ENCODE peak calls at places on chromosomes 13 and 19, in four cellular contexts. Y, T, D and C are unnamed samples.
A peak's percentile ranks its signal among the peaks of the same experiment; 100 is the strongest.

GRCh38 chr19:4177146-4177545 is 5.2 kb downstream of the SIRT6 start:
- DNase-seq in D (no peak), Y (no peak), T (no peak), C (no peak)

GRCh38 chr13:35927554-35927953 is 203.6 kb downstream of the DCLK1 start:
- DNase-seq in Y (no peak), T (no peak), D (no peak), C (no peak)

GRCh38 chr19:33698576-33699435 is 77.1 kb downstream of the CHST8 start:
- DNase-seq in Y (no peak), T (no peak), D (no peak), C (peak; percentile 16)

GRCh38 chr13:112128052-112128610 is 61.2 kb downstream of the SOX1 start:
- DNase-seq in T (no peak), D (no peak), Y (no peak), C (no peak)

GRCh38 chr13:106122234-106122633 is 413.2 kb downstream of the EFNB2 start:
- DNase-seq in Y (no peak), T (no peak), D (no peak), C (no peak)

GRCh38 chr13:80217614-80218456 is 123.1 kb downstream of the SPRY2 start:
- DNase-seq in D (no peak), Y (no peak), T (no peak), C (no peak)

GRCh38 chr19:42191855-42192254 is 25.6 kb downstream of the DEDD2 start:
- DNase-seq in Y (no peak), T (no peak), D (no peak), C (no peak)

GRCh38 chr13:76764916-76765315 is 121.3 kb downstream of the KCTD12 start:
- DNase-seq in D (no peak), Y (no peak), T (no peak), C (no peak)

GRCh38 chr13:108272333-108272732 is 2.8 kb downstream of the TNFSF13B start:
- DNase-seq in Y (no peak), T (no peak), D (no peak), C (no peak)

GRCh38 chr13:81872581-81872980 is 1531.7 kb upstream of the SPRY2 start:
- DNase-seq in D (peak; percentile 45), T (no peak), Y (no peak), C (no peak)

GRCh38 chr19:7739801-7740659 is 7.3 kb downstream of the CD209 start:
- DNase-seq in D (no peak), Y (no peak), T (no peak), C (no peak)

GRCh38 chr19:16588089-16588823 is 16.0 kb upstream of the SLC35E1 start:
- DNase-seq in T (peak; percentile 67), D (peak; percentile 55), Y (no peak), C (peak; percentile 67)

GRCh38 chr19:7874080-7874856 is at the start of gene PRR36:
- DNase-seq in T (peak; percentile 16), D (peak; percentile 90), Y (peak; percentile 78), C (no peak)

GRCh38 chr13:107817652-107818287 is 397.6 kb downstream of the LIG4 start:
- DNase-seq in T (no peak), Y (no peak), D (no peak), C (no peak)

GRCh38 chr13:114166381-114167131 is 12.5 kb upstream of the CFAP97D2 start:
- DNase-seq in D (no peak), Y (peak; percentile 85), T (no peak), C (no peak)
- H3K4me3 ChIP-seq in D (no peak overlapping the region), Y (no peak overlapping the region), T (no peak overlapping the region), C (no peak overlapping the region)

GRCh38 chr19:19459707-19460251 is 54.3 kb downstream of the GATAD2A start:
- DNase-seq in T (peak; percentile 69), Y (no peak), D (no peak), C (peak; percentile 83)

GRCh38 chr19:19460258-19460731 is 54.8 kb downstream of the GATAD2A start:
- DNase-seq in D (no peak), T (no peak), Y (no peak), C (no peak)

GRCh38 chr19:19461671-19462622 is 53.4 kb downstream of the TSSK6 start:
- DNase-seq in T (no peak), Y (peak; percentile 92), D (peak; percentile 96), C (peak; percentile 18)

GRCh38 chr19:19460761-19461265 is 54.5 kb downstream of the TSSK6 start:
- DNase-seq in T (peak; percentile 71), D (peak; percentile 57), Y (peak; percentile 86), C (peak; percentile 62)

GRCh38 chr19:19461306-19461670 is 54.1 kb downstream of the TSSK6 start:
- DNase-seq in Y (no peak), D (no peak), T (no peak), C (no peak)
- H3K4me3 ChIP-seq in Y (no peak overlapping the region), D (no peak overlapping the region), T (peak overlapping the region; percentile 0), C (peak overlapping the region; percentile 52)

GRCh38 chr19:784541-784940 is 12.7 kb upstream of the PTBP1 start:
- DNase-seq in D (no peak), Y (peak; percentile 60), T (no peak), C (no peak)
- H3K4me3 ChIP-seq in D (no peak overlapping the region), Y (no peak overlapping the region), T (no peak overlapping the region), C (no peak overlapping the region)

DNA sequence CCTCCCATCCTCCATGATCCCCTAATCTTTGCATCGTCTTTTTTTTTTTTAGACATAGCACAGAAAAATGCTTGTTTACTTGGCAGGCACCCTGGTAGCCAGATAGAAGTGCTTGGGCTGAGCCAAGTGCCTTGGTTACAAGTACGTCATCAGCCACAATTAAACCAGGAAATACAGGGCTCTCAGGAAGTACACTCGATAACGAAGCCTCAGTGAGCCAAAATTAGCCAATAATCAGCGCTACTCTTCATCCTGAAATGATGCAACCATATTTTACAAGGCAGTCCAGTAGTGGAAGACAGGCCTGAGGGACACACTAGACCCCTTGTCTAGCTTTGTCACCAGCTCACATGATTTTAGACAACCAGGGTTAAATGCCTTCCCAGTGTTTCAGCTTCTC is 194.0 kb upstream of the NBEA start:
- DNase-seq in T (no peak), D (no peak), Y (peak; percentile 64), C (no peak)
- H3K4me3 ChIP-seq in T (no peak overlapping the region), D (no peak overlapping the region), Y (peak overlapping the region; percentile 23), C (no peak overlapping the region)

GRCh38 chr19:310141-310651 is 19.0 kb upstream of the PLPP2 start:
- DNase-seq in T (no peak), Y (no peak), D (peak; percentile 62), C (no peak)

GRCh38 chr19:307793-308420 is 16.7 kb upstream of the PLPP2 start:
- DNase-seq in Y (peak; percentile 55), T (no peak), D (no peak), C (no peak)

GRCh38 chr19:308471-309205 is 17.4 kb upstream of the PLPP2 start:
- DNase-seq in Y (peak; percentile 55), T (no peak), D (no peak), C (no peak)

GRCh38 chr19:310781-311496 is 19.7 kb upstream of the PLPP2 start:
- DNase-seq in Y (peak; percentile 41), D (no peak), T (no peak), C (no peak)

GRCh38 chr19:309206-309565 is 18.0 kb upstream of the PLPP2 start:
- DNase-seq in D (no peak), Y (peak; percentile 42), T (no peak), C (no peak)
- H3K4me3 ChIP-seq in D (no peak overlapping the region), Y (no peak overlapping the region), T (no peak overlapping the region), C (no peak overlapping the region)

DNA sequence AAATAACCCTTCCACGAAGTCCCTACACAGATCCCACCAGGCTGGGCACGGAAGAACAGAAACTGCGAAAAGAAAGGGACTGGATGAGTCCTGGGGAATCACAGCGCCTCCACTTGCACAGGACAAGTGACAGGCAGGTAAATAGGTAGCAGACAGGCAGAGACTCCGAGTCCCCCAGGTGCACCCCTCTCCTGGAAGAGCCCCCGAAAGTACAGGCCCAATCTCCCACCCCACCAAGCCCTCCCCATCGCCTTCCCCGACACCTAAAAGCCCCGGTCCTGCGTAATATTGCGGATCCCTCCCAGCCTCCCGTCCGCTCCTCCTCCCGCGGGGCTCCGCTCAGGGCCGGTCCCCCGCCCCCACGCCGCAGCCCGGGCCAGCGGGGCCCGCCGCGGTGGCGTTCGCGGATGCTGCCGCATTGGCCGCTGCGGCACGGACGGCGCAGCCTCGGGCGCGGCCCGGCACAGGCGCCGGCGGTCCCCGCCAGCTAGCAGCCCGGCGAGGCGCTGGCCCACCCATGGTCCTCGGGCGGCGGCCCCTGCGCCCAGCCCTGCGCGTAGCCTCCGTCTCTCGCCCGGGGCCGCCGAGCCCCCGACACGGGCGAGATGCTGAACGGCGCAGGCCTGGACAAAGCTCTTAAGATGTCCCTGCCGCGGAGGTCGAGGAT is at the start of gene ATP8A2:
- DNase-seq in T (no peak), Y (no peak), D (peak; percentile 59), C (no peak)
- H3K4me3 ChIP-seq in T (no peak within 1 kb of the TSS), Y (peak within 1 kb of the TSS; percentile 43), D (peak within 1 kb of the TSS; percentile 76), C (no peak within 1 kb of the TSS)

GRCh38 chr19:31974290-31974689 is 371.1 kb upstream of the ZNF507 start:
- DNase-seq in Y (no peak), D (no peak), T (no peak), C (no peak)
- H3K4me3 ChIP-seq in Y (no peak overlapping the region), D (no peak overlapping the region), T (no peak overlapping the region), C (no peak overlapping the region)

GRCh38 chr19:47427241-47428176 is 8.2 kb upstream of the MEIS3 start:
- DNase-seq in Y (no peak), D (peak; percentile 85), T (peak; percentile 65), C (peak; percentile 56)
- H3K4me3 ChIP-seq in Y (no peak overlapping the region), D (peak overlapping the region; percentile 13), T (peak overlapping the region; percentile 21), C (peak overlapping the region; percentile 44)

GRCh38 chr13:52158629-52159158 is 703 bp downstream of the NEK3 start:
- DNase-seq in Y (no peak), T (no peak), D (no peak), C (no peak)
- H3K4me3 ChIP-seq in Y (peak overlapping the region; percentile 89), T (peak overlapping the region; percentile 55), D (peak overlapping the region; percentile 77), C (peak overlapping the region; percentile 62)

GRCh38 chr19:39082745-39083598 is 1.2 kb upstream of the ACP7 start:
- DNase-seq in T (no peak), D (no peak), Y (no peak), C (no peak)

GRCh38 chr19:39084732-39085080 is 538 bp downstream of the ACP7 start:
- DNase-seq in T (no peak), Y (no peak), D (no peak), C (no peak)

GRCh38 chr19:39083983-39084731 is at the start of gene ACP7:
- DNase-seq in D (peak; percentile 11), T (peak; percentile 16), Y (no peak), C (peak; percentile 22)

GRCh38 chr19:39082167-39082566 is 2.0 kb upstream of the ACP7 start:
- DNase-seq in T (no peak), D (no peak), Y (no peak), C (no peak)

DNA sequence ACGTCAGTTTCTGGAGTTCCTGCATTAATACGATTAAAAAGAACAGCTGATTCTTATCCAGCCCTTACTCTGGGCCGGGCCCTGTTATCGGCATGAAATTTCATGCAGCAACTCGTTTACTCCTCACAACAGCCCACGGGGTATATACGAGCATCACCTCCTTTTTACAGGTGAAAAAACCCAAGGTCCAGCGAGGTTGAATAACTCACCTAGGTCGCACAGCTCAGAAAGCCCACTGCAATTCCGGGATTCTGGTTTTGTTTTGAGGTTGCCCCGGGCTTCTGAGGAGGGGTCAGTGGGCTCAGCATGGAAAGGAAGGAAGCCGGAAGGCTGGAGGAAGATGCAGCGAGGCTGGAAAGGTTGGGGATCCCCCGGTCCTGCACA is 577 bp upstream of the ACP7 start:
- DNase-seq in D (no peak), T (peak; percentile 2), Y (no peak), C (no peak)
- H3K4me3 ChIP-seq in D (no peak overlapping the region), T (no peak overlapping the region), Y (no peak overlapping the region), C (peak overlapping the region; percentile 51)